ENCODE peak calls at places on chromosomes 13 and 19, in five cellular contexts. N is NCI-H748 treated with DMSO at 0.1 percent for 48 hours; U is GM12891; V is activated CD4-positive, alpha-beta T cell treated with anti-CD3 and anti-CD28 coated beads for 24 hours; H is tibial nerve. P is an unnamed sample.

GRCh38 chr13:23960566-23961156 is 63.4 kb upstream of the C1QTNF9B start:
- DNase-seq in N (peak), U (no peak), V (no peak), H (peak), P (no peak)

GRCh38 chr13:41547253-41548000 is 90.1 kb downstream of the RGCC start:
- DNase-seq in N (no peak), U (no peak), V (no peak), H (peak), P (no peak)

GRCh38 chr13:100089633-100090032 is 740 bp downstream of the PCCA start:
- DNase-seq in N (no peak), U (no peak), V (no peak), H (no peak), P (no peak)

GRCh38 chr19:17966115-17966455 is 822 bp upstream of the KCNN1 start:
- DNase-seq in N (no peak), U (no peak), V (no peak), H (no peak), P (no peak)

GRCh38 chr19:41785653-41786052 is 10.7 kb upstream of the CEACAM3 start:
- DNase-seq in N (peak), U (peak), V (peak), H (peak), P (peak)

GRCh38 chr19:48391100-48392005 is at the start of gene KDELR1:
- DNase-seq in N (peak), U (peak), V (peak), H (peak), P (peak)

GRCh38 chr19:16325671-16326400 is 1.2 kb downstream of the KLF2 start:
- DNase-seq in N (peak), U (no peak), V (no peak), H (no peak), P (no peak)

GRCh38 chr13:98977568-98978270 is at the start of gene DOCK9:
- DNase-seq in N (peak), U (no peak), V (no peak), H (peak), P (peak)

GRCh38 chr13:107441279-107441678 is 774.1 kb downstream of the LIG4 start:
- DNase-seq in N (no peak), U (no peak), V (no peak), H (no peak), P (no peak)

GRCh38 chr13:46463719-46464118 is 76.7 kb upstream of the RUBCNL start:
- DNase-seq in N (no peak), U (no peak), V (no peak), H (no peak), P (no peak)

GRCh38 chr19:13366529-13367143 is 139.6 kb downstream of the CACNA1A start:
- DNase-seq in N (no peak), U (no peak), V (no peak), H (no peak), P (no peak)

GRCh38 chr13:79482271-79482970 is 1.5 kb downstream of the NDFIP2 start:
- DNase-seq in N (no peak), U (no peak), V (no peak), H (no peak), P (no peak)

GRCh38 chr13:29771247-29771646 is 79.2 kb downstream of the UBL3 start:
- DNase-seq in N (peak), U (no peak), V (no peak), H (no peak), P (no peak)

GRCh38 chr19:55585658-55586339 is 5.2 kb upstream of the ZNF579 start:
- DNase-seq in N (peak), U (no peak), V (peak), H (no peak), P (no peak)

GRCh38 chr13:39967199-39967959 is 311.9 kb downstream of the COG6 start:
- DNase-seq in N (no peak), U (no peak), V (no peak), H (no peak), P (no peak)

GRCh38 chr13:78334059-78334458 is 269.3 kb downstream of the POU4F1 start:
- DNase-seq in N (no peak), U (no peak), V (no peak), H (no peak), P (no peak)

GRCh38 chr19:36073121-36073876 is 18.6 kb downstream of the WDR62 start:
- DNase-seq in N (no peak), U (no peak), V (no peak), H (no peak), P (no peak)

GRCh38 chr13:90201676-90202425 is 1145.6 kb upstream of the MIR17HG start:
- DNase-seq in N (no peak), U (no peak), V (no peak), H (no peak), P (peak)

GRCh38 chr19:3175761-3176714 is 2.5 kb upstream of the S1PR4 start:
- DNase-seq in N (no peak), U (no peak), V (no peak), H (peak), P (peak)

GRCh38 chr13:114039471-114040141 is 65.7 kb upstream of the C13orf46 start:
- DNase-seq in N (no peak), U (no peak), V (no peak), H (no peak), P (no peak)

GRCh38 chr13:109602356-109602755 is 184.0 kb downstream of the IRS2 start:
- DNase-seq in N (no peak), U (no peak), V (no peak), H (no peak), P (no peak)

GRCh38 chr13:44347905-44348304 is 25.7 kb upstream of the SERP2 start:
- DNase-seq in N (no peak), U (no peak), V (no peak), H (no peak), P (peak)

GRCh38 chr13:95564091-95564490 is 11.6 kb downstream of the CLDN10 start:
- DNase-seq in N (no peak), U (no peak), V (no peak), H (no peak), P (no peak)

GRCh38 chr19:41249707-41250423 is 14.3 kb upstream of the HNRNPUL1 start:
- DNase-seq in N (no peak), U (no peak), V (no peak), H (no peak), P (no peak)

GRCh38 chr19:34500656-34501120 is 19.1 kb downstream of the WTIP start:
- DNase-seq in N (no peak), U (no peak), V (no peak), H (no peak), P (no peak)

GRCh38 chr19:39264306-39265290 is 3.6 kb upstream of the IFNL2 start:
- DNase-seq in N (no peak), U (no peak), V (no peak), H (no peak), P (no peak)

GRCh38 chr19:33394723-33395560 is 21.4 kb downstream of the CEBPG start:
- DNase-seq in N (no peak), U (no peak), V (no peak), H (no peak), P (no peak)

GRCh38 chr19:30106417-30107095 is 164.5 kb downstream of the URI1 start:
- DNase-seq in N (no peak), U (no peak), V (no peak), H (no peak), P (no peak)

GRCh38 chr19:13622727-13623126 is 116.4 kb upstream of the CACNA1A start:
- DNase-seq in N (peak), U (no peak), V (no peak), H (no peak), P (no peak)

GRCh38 chr13:113974304-113975281 is 717 bp upstream of the C13orf46 start:
- DNase-seq in N (no peak), U (no peak), V (no peak), H (no peak), P (no peak)